ENCODE peak calls at places on chromosomes 7 and 10, in six cellular contexts. I is NT2/D1, M is HCT116, C is H1, L is HepG2, Y is GM12878. W is an unnamed sample.

GRCh38 chr10:78614267-78614666 is 454.5 kb upstream of the ZMIZ1 start:
- DNase-seq in I (no peak), M (no peak), C (no peak), L (no peak), Y (no peak), W (no peak)

GRCh38 chr10:91901784-91902677 is 7.3 kb downstream of the FGFBP3 start:
- DNase-seq in I (no peak), M (peak), C (no peak), L (peak), Y (no peak), W (peak)

GRCh38 chr10:131477457-131478205 is 166.1 kb upstream of the TCERG1L start:
- DNase-seq in I (no peak), M (no peak), C (no peak), L (peak), Y (no peak), W (no peak)

GRCh38 chr10:58258977-58259692 is 8.6 kb downstream of the IPMK start:
- DNase-seq in I (no peak), M (no peak), C (no peak), L (no peak), Y (no peak), W (no peak)

GRCh38 chr7:107592361-107593024 is 12.4 kb downstream of the BCAP29 start:
- DNase-seq in I (no peak), M (no peak), C (no peak), L (no peak), Y (no peak), W (no peak)

GRCh38 chr7:129494041-129494440 is 8.3 kb upstream of the SMKR1 start:
- DNase-seq in I (no peak), M (no peak), C (no peak), L (no peak), Y (peak), W (no peak)

GRCh38 chr7:90178592-90179279 is 24.5 kb downstream of the STEAP1 start:
- DNase-seq in I (no peak), M (peak), C (no peak), L (peak), Y (peak), W (no peak)

GRCh38 chr10:29723704-29724103 is 88.9 kb upstream of the SVIL start:
- DNase-seq in I (no peak), M (no peak), C (no peak), L (no peak), Y (no peak), W (no peak)

GRCh38 chr7:83976302-83976701 is 218.3 kb downstream of the SEMA3A start:
- DNase-seq in I (no peak), M (no peak), C (no peak), L (peak), Y (no peak), W (peak)

GRCh38 chr7:104341545-104341944 is 13.1 kb downstream of the LHFPL3 start:
- DNase-seq in I (peak), M (no peak), C (peak), L (peak), Y (no peak), W (peak)

GRCh38 chr7:43735403-43735801 is 6.1 kb upstream of the COA1 start:
- DNase-seq in I (no peak), M (no peak), C (no peak), L (no peak), Y (no peak), W (no peak)

GRCh38 chr7:25386311-25386744 is 158.0 kb upstream of the NPVF start:
- DNase-seq in I (no peak), M (no peak), C (no peak), L (no peak), Y (no peak), W (no peak)

GRCh38 chr7:43467406-43467805 is 115.5 kb upstream of the STK17A start:
- DNase-seq in I (no peak), M (no peak), C (peak), L (no peak), Y (no peak), W (no peak)

GRCh38 chr7:151133266-151133985 is 34.1 kb downstream of the GBX1 start:
- DNase-seq in I (no peak), M (no peak), C (no peak), L (no peak), Y (no peak), W (no peak)

GRCh38 chr10:124597677-124598165 is 136.1 kb downstream of the LHPP start:
- DNase-seq in I (no peak), M (no peak), C (no peak), L (no peak), Y (no peak), W (no peak)

GRCh38 chr10:32357056-32357735 is 10.2 kb upstream of the EPC1 start:
- DNase-seq in I (no peak), M (no peak), C (no peak), L (no peak), Y (no peak), W (no peak)

GRCh38 chr10:11197266-11197712 is 179.6 kb downstream of the CELF2 start:
- DNase-seq in I (no peak), M (no peak), C (no peak), L (no peak), Y (peak), W (peak)

GRCh38 chr7:151895695-151896485 is 19.0 kb upstream of the PRKAG2 start:
- DNase-seq in I (no peak), M (no peak), C (no peak), L (no peak), Y (no peak), W (no peak)

GRCh38 chr10:25304606-25305005 is 129.8 kb downstream of the GPR158 start:
- DNase-seq in I (no peak), M (no peak), C (no peak), L (no peak), Y (no peak), W (no peak)

GRCh38 chr7:104548861-104549260 is 220.5 kb downstream of the LHFPL3 start:
- DNase-seq in I (no peak), M (peak), C (no peak), L (no peak), Y (no peak), W (no peak)

GRCh38 chr10:78250313-78251040 is 216.8 kb downstream of the RPS24 start:
- DNase-seq in I (no peak), M (no peak), C (no peak), L (no peak), Y (no peak), W (no peak)

GRCh38 chr7:359776-360361 is 69.9 kb downstream of the FOXL3 start:
- DNase-seq in I (no peak), M (no peak), C (no peak), L (no peak), Y (no peak), W (no peak)

GRCh38 chr10:110865184-110865803 is 6.4 kb upstream of the PDCD4 start:
- DNase-seq in I (no peak), M (no peak), C (no peak), L (no peak), Y (no peak), W (no peak)

GRCh38 chr10:84811078-84811477 is 482.7 kb downstream of the CCSER2 start:
- DNase-seq in I (no peak), M (no peak), C (no peak), L (no peak), Y (no peak), W (no peak)

GRCh38 chr10:30997536-30998252 is 34.0 kb downstream of the ZNF438 start:
- DNase-seq in I (no peak), M (no peak), C (no peak), L (no peak), Y (no peak), W (no peak)

GRCh38 chr10:109591631-109592030 is 331.7 kb downstream of the XPNPEP1 start:
- DNase-seq in I (no peak), M (no peak), C (no peak), L (no peak), Y (no peak), W (no peak)

GRCh38 chr10:845526-845925 is 86.0 kb downstream of the LARP4B start:
- DNase-seq in I (no peak), M (no peak), C (no peak), L (no peak), Y (no peak), W (no peak)

GRCh38 chr10:126128581-126128980 is 232.2 kb downstream of the FANK1 start:
- DNase-seq in I (no peak), M (no peak), C (no peak), L (no peak), Y (no peak), W (no peak)

GRCh38 chr10:47383254-47384147 is 592 bp downstream of the ZNF488 start:
- DNase-seq in I (no peak), M (no peak), C (peak), L (no peak), Y (no peak), W (no peak)

GRCh38 chr10:97428572-97428981 is 2.6 kb downstream of the PGAM1 start:
- DNase-seq in I (no peak), M (no peak), C (no peak), L (no peak), Y (no peak), W (no peak)

GRCh38 chr10:97425964-97426775 is at the start of gene PGAM1:
- DNase-seq in I (peak), M (peak), C (peak), L (peak), Y (peak), W (peak)

GRCh38 chr10:97426776-97427570 is 982 bp downstream of the PGAM1 start:
- DNase-seq in I (no peak), M (no peak), C (no peak), L (no peak), Y (no peak), W (peak)

GRCh38 chr10:97422921-97423420 is 3.0 kb upstream of the PGAM1 start:
- DNase-seq in I (no peak), M (no peak), C (no peak), L (no peak), Y (no peak), W (no peak)

DNA sequence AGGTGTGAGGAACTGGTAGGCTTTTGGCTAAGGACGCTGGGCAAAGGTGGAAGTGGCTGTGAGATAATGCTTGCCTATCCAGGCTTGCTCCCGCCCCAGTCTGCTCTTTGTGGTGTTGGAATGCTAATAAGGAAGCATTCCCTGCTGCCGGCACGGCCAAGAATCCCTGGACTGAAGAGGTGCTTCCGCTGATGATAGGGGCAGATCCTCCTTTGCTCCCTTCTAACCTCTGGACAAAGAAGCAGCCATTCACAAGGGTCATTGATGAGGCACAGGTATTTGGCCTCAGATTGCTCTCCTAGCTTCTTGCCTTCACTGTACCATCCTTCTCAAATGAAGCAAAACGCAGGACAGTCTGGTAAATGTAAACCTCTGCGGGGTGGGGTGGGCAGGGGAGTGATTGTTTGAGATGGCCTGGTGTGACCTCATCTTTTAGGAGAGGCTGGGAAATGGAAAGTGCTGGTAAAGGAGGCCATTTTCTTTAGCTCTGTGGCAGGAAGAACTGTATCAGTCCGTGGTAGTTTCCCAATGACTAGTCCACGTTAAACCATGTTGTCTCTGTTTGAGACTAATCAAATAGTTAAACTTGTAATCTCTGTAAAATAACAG is 1.7 kb downstream of the PGAM1 start:
- DNase-seq in I (peak), M (no peak), C (peak), L (peak), Y (no peak), W (no peak)
- TF ChIP-seq ZNF274 in I (no peak), M (no peak), C (no peak), L (no peak), Y (no peak), W (no peak)

GRCh38 chr10:6005856-6006390 is 28.6 kb upstream of the IL15RA start:
- DNase-seq in I (no peak), M (no peak), C (no peak), L (no peak), Y (no peak), W (no peak)
- TF ChIP-seq ZNF274 in I (no peak), M (no peak), C (no peak), L (no peak), Y (no peak), W (no peak)

GRCh38 chr10:22317121-22317370 is 858 bp downstream of the COMMD3 start:
- DNase-seq in I (no peak), M (no peak), C (no peak), L (no peak), Y (no peak), W (no peak)

GRCh38 chr10:22319559-22320558 is 1.0 kb upstream of the BMI1 start:
- DNase-seq in I (no peak), M (no peak), C (no peak), L (no peak), Y (no peak), W (no peak)

GRCh38 chr10:22316286-22317120 is at the start of gene COMMD3:
- DNase-seq in I (no peak), M (no peak), C (peak), L (peak), Y (peak), W (peak)

GRCh38 chr10:22318772-22319171 is 2.1 kb upstream of the BMI1 start:
- DNase-seq in I (no peak), M (no peak), C (no peak), L (no peak), Y (no peak), W (no peak)

GRCh38 chr10:22317771-22318565 is 1.8 kb downstream of the COMMD3 start:
- DNase-seq in I (no peak), M (no peak), C (no peak), L (no peak), Y (no peak), W (no peak)
- TF ChIP-seq ZNF274 in I (no peak), M (no peak), C (no peak), L (no peak), Y (no peak), W (no peak)

DNA sequence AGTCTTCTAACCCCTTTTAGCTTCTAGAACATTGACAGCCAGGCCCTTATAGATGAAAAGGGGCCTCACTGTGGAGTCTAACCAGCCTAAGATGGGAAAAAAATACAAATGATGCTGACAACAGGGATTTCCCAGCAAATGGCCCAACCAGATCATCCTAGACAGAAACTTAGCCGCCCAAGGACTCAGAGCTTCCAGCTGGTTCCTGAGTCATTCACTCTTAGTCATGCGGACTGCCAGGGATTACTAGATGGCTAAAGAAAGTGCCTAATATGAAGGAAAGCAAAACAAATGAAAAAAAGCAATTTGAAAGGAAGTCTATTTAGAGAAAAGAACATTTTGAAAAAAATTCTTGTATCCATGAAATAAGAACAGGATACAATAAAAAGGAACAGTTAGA is 23.7 kb downstream of the TSPAN14 start:
- DNase-seq in I (no peak), M (peak), C (no peak), L (no peak), Y (no peak), W (no peak)
- TF ChIP-seq ZNF274 in I (no peak), M (no peak), C (no peak), L (no peak), Y (no peak), W (no peak)

GRCh38 chr7:105985821-105986220 is 22.8 kb downstream of the CDHR3 start:
- DNase-seq in I (no peak), M (no peak), C (no peak), L (no peak), Y (no peak), W (no peak)
- TF ChIP-seq ZNF274 in I (no peak), M (no peak), C (no peak), L (no peak), Y (no peak), W (no peak)

DNA sequence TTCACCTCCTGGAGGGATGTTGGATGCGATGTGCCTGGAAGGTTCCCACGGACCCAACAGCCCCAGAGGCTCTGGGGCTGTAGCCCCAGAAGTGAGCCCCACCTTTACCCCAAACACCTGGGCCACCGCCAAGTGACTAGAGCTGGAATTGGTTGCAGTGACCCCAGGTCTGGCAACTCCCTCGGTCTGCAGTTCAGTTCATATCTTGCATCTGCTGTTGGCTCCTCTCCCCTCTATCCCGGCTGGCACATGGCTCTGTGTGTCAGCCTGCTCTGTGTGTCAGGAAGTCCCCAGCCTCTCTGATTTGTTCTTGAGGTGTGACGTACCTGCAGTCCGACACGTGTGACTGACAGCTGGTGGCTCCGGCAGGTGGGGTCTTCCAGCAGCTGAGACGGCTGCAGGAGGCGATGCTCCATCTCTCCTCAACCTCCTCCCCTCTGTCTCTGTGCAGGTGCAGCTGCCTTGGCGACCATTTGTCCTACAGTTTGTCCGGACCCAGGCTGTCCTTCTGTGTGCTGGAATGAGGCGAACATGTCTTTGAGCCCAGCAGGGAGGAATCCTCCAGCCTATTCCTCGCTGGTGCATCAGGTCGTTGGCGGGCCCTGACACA is 38.7 kb downstream of the ELFN1 start:
- DNase-seq in I (no peak), M (no peak), C (peak), L (no peak), Y (no peak), W (no peak)
- TF ChIP-seq ZNF274 in I (no peak), M (no peak), C (no peak), L (no peak), Y (no peak), W (no peak)

DNA sequence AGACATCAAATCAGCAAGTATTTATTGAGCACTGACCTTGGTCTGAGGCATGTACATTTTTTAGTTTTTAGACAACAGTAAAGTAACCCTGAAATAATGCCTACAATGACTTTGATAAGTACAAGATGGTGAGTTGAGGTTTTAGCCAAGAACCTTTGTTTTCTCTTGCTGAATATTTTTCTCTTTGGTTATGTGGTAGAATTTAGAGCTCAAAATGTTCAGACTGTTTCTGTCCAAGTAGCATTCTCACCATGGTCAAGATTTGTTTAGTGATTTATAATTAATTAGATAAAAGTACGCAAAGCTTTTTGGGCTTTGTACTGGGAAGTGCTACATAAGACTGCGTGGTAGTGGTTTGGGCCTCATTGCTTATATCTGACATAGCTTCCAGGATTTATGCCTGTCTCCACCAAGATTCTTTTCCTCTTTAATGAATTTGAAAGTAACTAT is 102.4 kb downstream of the KAT6B start:
- DNase-seq in I (no peak), M (no peak), C (no peak), L (no peak), Y (no peak), W (no peak)
- TF ChIP-seq ZNF274 in I (no peak), M (no peak), C (no peak), L (no peak), Y (no peak), W (no peak)

GRCh38 chr7:139915864-139916716 is 87.0 kb downstream of the TBXAS1 start:
- DNase-seq in I (no peak), M (peak), C (no peak), L (no peak), Y (peak), W (peak)

GRCh38 chr7:139914861-139915300 is 85.8 kb downstream of the TBXAS1 start:
- DNase-seq in I (no peak), M (no peak), C (no peak), L (no peak), Y (no peak), W (no peak)

GRCh38 chr7:139916717-139917395 is 87.8 kb downstream of the TBXAS1 start:
- DNase-seq in I (no peak), M (no peak), C (no peak), L (no peak), Y (peak), W (no peak)

GRCh38 chr7:139915301-139915863 is 86.3 kb downstream of the TBXAS1 start:
- DNase-seq in I (no peak), M (no peak), C (no peak), L (no peak), Y (no peak), W (no peak)

GRCh38 chr7:139918488-139918887 is 89.4 kb downstream of the TBXAS1 start:
- DNase-seq in I (no peak), M (no peak), C (no peak), L (no peak), Y (no peak), W (peak)
- TF ChIP-seq ZNF274 in I (no peak), M (no peak), C (no peak), L (no peak), Y (no peak), W (no peak)

W was measured in K562.